ENCODE peak calls at places on chromosomes 3 and 15, in ten cellular contexts. M is activated T-helper 1 cell treated with anti-CD3 and anti-CD28 coated beads, Interleukin-2, amount 50 U/mL, for 16 hours; R is psoas muscle; B is sigmoid colon; I is NCI-H446; D is activated effector memory CD4-positive, alpha-beta T cell treated with anti-CD3 and anti-CD28 coated beads, Interleukin-2, amount 50 U/mL, for 16 hours; T is RCC 7860; S is WERI-Rb-1; L is heart right ventricle; U is IMR-90. X is an unnamed sample.

GRCh38 chr15:76386178-76386577 is 49.6 kb downstream of the ISL2 start:
- DNase-seq in L (no peak), U (peak), M (no peak), D (no peak), S (no peak), R (no peak), T (no peak), I (no peak), B (no peak), X (no peak)

GRCh38 chr15:27768731-27769510 is 330.2 kb downstream of the OCA2 start:
- DNase-seq in D (no peak), I (no peak), L (no peak), B (no peak), U (no peak), T (no peak), R (no peak), S (no peak), M (no peak), X (no peak)

GRCh38 chr3:195877767-195878423 is 30.5 kb downstream of the TNK2 start:
- DNase-seq in L (no peak), R (no peak), T (no peak), I (no peak), B (no peak), D (no peak), M (no peak), U (no peak), S (no peak), X (no peak)

GRCh38 chr3:32437898-32438297 is 46.2 kb downstream of the CMTM7 start:
- DNase-seq in R (no peak), I (no peak), T (no peak), M (no peak), U (no peak), L (no peak), S (no peak), B (no peak), D (no peak), X (no peak)

GRCh38 chr3:17340261-17340660 is 402.2 kb downstream of the TBC1D5 start:
- DNase-seq in L (no peak), I (no peak), M (no peak), D (no peak), S (no peak), B (no peak), U (no peak), T (no peak), R (no peak), X (no peak)

GRCh38 chr15:44812029-44812517 is 75.7 kb downstream of the TRIM69 start:
- DNase-seq in U (no peak), D (no peak), M (no peak), I (no peak), R (no peak), T (no peak), L (no peak), B (no peak), S (no peak), X (no peak)

GRCh38 chr3:174862101-174862500 is 3.0 kb downstream of the NAALADL2 start:
- DNase-seq in M (no peak), T (peak), B (no peak), R (no peak), S (peak), D (no peak), U (no peak), L (no peak), I (no peak), X (peak)

GRCh38 chr15:62622775-62623174 is 419.8 kb upstream of the TPM1 start:
- DNase-seq in M (no peak), R (no peak), U (no peak), I (no peak), D (no peak), T (no peak), B (no peak), L (no peak), S (peak), X (no peak)

GRCh38 chr3:71870966-71871512 is 86.1 kb upstream of the PROK2 start:
- DNase-seq in B (no peak), M (no peak), T (no peak), I (no peak), R (no peak), L (no peak), D (no peak), S (no peak), U (no peak), X (no peak)

GRCh38 chr15:68384451-68385239 is 47.3 kb downstream of the ITGA11 start:
- DNase-seq in L (no peak), U (peak), T (peak), I (no peak), R (peak), B (peak), S (no peak), M (no peak), D (peak), X (peak)

GRCh38 chr15:33801954-33802353 is 166.3 kb upstream of the CHRM5 start:
- DNase-seq in L (no peak), B (no peak), R (no peak), S (no peak), D (no peak), U (no peak), M (no peak), T (no peak), I (no peak), X (no peak)

GRCh38 chr3:178078933-178079332 is 457.3 kb upstream of the KCNMB2 start:
- DNase-seq in R (no peak), M (no peak), D (no peak), I (no peak), T (no peak), U (peak), B (no peak), S (no peak), L (peak), X (no peak)

GRCh38 chr3:129612350-129613204 is 6.1 kb upstream of the PLXND1 start:
- DNase-seq in D (no peak), B (no peak), L (no peak), T (peak), U (peak), S (no peak), M (no peak), R (no peak), I (no peak), X (no peak)

GRCh38 chr3:111412656-111413055 is 129.3 kb upstream of the CD96 start:
- DNase-seq in M (no peak), B (no peak), T (peak), U (no peak), S (no peak), D (no peak), R (no peak), I (no peak), L (no peak), X (peak)

GRCh38 chr3:12230406-12230805 is 58.5 kb upstream of the PPARG start:
- DNase-seq in L (no peak), S (no peak), U (no peak), B (no peak), T (no peak), M (no peak), I (no peak), D (no peak), R (no peak), X (no peak)

GRCh38 chr3:38353151-38353550 is 6.6 kb downstream of the XYLB start:
- DNase-seq in I (no peak), R (no peak), S (no peak), T (no peak), U (peak), M (no peak), B (no peak), D (no peak), L (no peak), X (no peak)

GRCh38 chr15:77327168-77327567 is 92.7 kb downstream of the PEAK1 start:
- DNase-seq in L (no peak), U (no peak), R (no peak), I (no peak), T (no peak), B (no peak), S (no peak), M (no peak), D (no peak), X (no peak)

GRCh38 chr3:178367817-178368617 is 168.2 kb upstream of the KCNMB2 start:
- DNase-seq in U (no peak), S (no peak), B (no peak), D (no peak), M (no peak), I (peak), L (peak), R (no peak), T (no peak), X (no peak)

GRCh38 chr3:18351823-18352744 is 73.1 kb downstream of the SATB1 start:
- DNase-seq in M (no peak), U (no peak), T (no peak), L (no peak), D (no peak), B (no peak), R (no peak), S (no peak), I (no peak), X (no peak)

GRCh38 chr3:89742546-89742945 is 635.1 kb downstream of the EPHA3 start:
- DNase-seq in L (no peak), B (no peak), I (no peak), S (no peak), T (no peak), U (no peak), M (no peak), D (no peak), R (no peak), X (no peak)

GRCh38 chr15:89430530-89431341 is 65.6 kb downstream of the RHCG start:
- DNase-seq in L (peak), T (peak), S (peak), U (peak), I (peak), D (peak), R (peak), M (peak), B (peak), X (peak)

GRCh38 chr3:142633073-142633472 is 36.9 kb downstream of the PLS1 start:
- DNase-seq in U (no peak), S (no peak), D (no peak), I (no peak), B (no peak), R (no peak), L (no peak), T (no peak), M (no peak), X (no peak)

GRCh38 chr3:29281265-29282228 is 676 bp downstream of the RBMS3 start:
- DNase-seq in S (no peak), D (no peak), B (peak), L (peak), T (peak), U (peak), R (no peak), M (no peak), I (no peak), X (no peak)

GRCh38 chr15:80478075-80478474 is 73.9 kb downstream of the ARNT2 start:
- DNase-seq in B (no peak), D (no peak), S (no peak), T (peak), I (no peak), M (no peak), R (no peak), U (peak), L (no peak), X (no peak)

GRCh38 chr3:128590948-128591347 is 59.7 kb downstream of the RPN1 start:
- DNase-seq in R (no peak), M (no peak), U (no peak), S (peak), B (no peak), L (no peak), D (no peak), I (no peak), T (no peak), X (no peak)

GRCh38 chr3:116020495-116020894 is 397.2 kb downstream of the GAP43 start:
- DNase-seq in L (no peak), U (no peak), I (peak), S (no peak), M (no peak), B (no peak), D (no peak), R (no peak), T (no peak), X (no peak)

GRCh38 chr15:48330045-48330840 is 986 bp upstream of the DUT start:
- DNase-seq in I (no peak), T (no peak), M (no peak), L (no peak), S (no peak), B (no peak), U (peak), D (no peak), R (no peak), X (no peak)

X was measured in kidney epithelial cell.